ENCODE peak calls at places on chromosomes 13 and 19, in six cellular contexts. H, Q, P, T, N and M are unnamed samples.

GRCh38 chr13:26442541-26442940 is 114.9 kb upstream of the WASF3 start:
- DNase-seq in H (no peak), Q (no peak), P (no peak), T (no peak), N (no peak), M (no peak)

GRCh38 chr13:35771898-35772297 is 295.4 kb upstream of the MAB21L1 start:
- DNase-seq in H (no peak), Q (no peak), P (no peak), T (no peak), N (no peak), M (no peak)

GRCh38 chr19:48804496-48804895 is 6.3 kb downstream of the BCAT2 start:
- DNase-seq in H (no peak), Q (no peak), P (no peak), T (no peak), N (no peak), M (no peak)

GRCh38 chr19:42396248-42396541 is 6.1 kb upstream of the CNFN start:
- DNase-seq in H (no peak), Q (no peak), P (no peak), T (no peak), N (no peak), M (no peak)

GRCh38 chr19:38073806-38074685 is 150.0 kb downstream of the DPF1 start:
- DNase-seq in H (no peak), Q (no peak), P (no peak), T (no peak), N (no peak), M (no peak)

GRCh38 chr19:38134538-38135149 is 89.4 kb downstream of the DPF1 start:
- DNase-seq in H (peak), Q (no peak), P (no peak), T (peak), N (peak), M (no peak)

GRCh38 chr13:38967446-38967845 is 23.2 kb downstream of the STOML3 start:
- DNase-seq in H (no peak), Q (no peak), P (no peak), T (no peak), N (no peak), M (no peak)

GRCh38 chr13:95535243-95535642 is 17.3 kb upstream of the CLDN10 start:
- DNase-seq in H (peak), Q (no peak), P (no peak), T (no peak), N (peak), M (no peak)

GRCh38 chr19:28539759-28540158 is 673.2 kb downstream of the UQCRFS1 start:
- DNase-seq in H (no peak), Q (no peak), P (no peak), T (no peak), N (no peak), M (no peak)

GRCh38 chr13:38862443-38862842 is 128.2 kb downstream of the STOML3 start:
- DNase-seq in H (no peak), Q (no peak), P (no peak), T (no peak), N (no peak), M (no peak)

GRCh38 chr13:64446372-64446771 is 2783.8 kb downstream of the PCDH9 start:
- DNase-seq in H (no peak), Q (no peak), P (no peak), T (no peak), N (peak), M (no peak)
- TF ChIP-seq CTCF in H (no peak), Q (no peak), P (no peak), T (no peak), N (peak), M (no peak)

DNA sequence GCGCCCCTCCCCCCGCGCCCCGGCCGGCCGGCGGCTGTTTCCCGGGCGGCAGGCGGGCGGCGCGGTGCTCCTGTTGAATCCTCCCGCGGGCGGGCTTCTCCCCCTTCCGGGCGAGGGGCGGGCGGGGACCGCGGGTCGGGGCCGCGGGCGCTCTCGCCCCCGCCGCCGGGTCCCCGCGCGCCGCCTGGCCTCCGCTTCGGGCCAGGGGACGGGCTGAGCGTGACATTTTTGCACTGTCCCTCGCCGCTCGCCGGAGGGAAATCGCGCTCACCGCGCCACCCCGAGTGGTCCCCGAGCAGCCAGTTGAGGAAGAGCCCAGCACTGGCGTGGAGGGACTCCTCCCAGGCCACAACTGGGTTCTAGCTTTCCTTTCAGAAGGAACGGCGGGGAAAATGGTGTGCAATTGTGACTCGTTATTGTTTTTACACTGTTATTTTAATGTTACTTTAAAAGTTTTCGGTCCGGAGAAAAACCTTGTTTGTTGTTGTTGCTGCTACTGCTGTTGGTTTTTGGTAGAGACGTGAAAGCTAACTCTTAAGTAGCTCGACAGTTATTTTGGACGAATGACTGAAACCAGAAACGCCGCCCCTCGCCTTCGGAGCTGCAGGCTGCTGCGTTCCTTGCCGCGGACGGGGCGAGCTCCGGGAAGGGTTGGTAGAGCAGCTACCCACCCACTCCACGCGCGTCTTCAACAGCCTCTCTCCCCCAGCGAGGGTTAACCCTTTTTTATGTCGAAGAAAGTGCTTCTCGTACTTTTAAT is 942 bp downstream of the PDS5B start:
- DNase-seq in H (peak), Q (peak), P (peak), T (peak), N (peak), M (peak)
- TF ChIP-seq CTCF in H (no peak), Q (no peak), P (no peak), T (peak), N (no peak), M (no peak)

GRCh38 chr19:35168261-35168660 is 13.7 kb downstream of the FXYD5 start:
- DNase-seq in H (no peak), Q (no peak), P (no peak), T (no peak), N (no peak), M (no peak)
- TF ChIP-seq CTCF in H (no peak), Q (no peak), P (no peak), T (no peak), N (no peak), M (no peak)

DNA sequence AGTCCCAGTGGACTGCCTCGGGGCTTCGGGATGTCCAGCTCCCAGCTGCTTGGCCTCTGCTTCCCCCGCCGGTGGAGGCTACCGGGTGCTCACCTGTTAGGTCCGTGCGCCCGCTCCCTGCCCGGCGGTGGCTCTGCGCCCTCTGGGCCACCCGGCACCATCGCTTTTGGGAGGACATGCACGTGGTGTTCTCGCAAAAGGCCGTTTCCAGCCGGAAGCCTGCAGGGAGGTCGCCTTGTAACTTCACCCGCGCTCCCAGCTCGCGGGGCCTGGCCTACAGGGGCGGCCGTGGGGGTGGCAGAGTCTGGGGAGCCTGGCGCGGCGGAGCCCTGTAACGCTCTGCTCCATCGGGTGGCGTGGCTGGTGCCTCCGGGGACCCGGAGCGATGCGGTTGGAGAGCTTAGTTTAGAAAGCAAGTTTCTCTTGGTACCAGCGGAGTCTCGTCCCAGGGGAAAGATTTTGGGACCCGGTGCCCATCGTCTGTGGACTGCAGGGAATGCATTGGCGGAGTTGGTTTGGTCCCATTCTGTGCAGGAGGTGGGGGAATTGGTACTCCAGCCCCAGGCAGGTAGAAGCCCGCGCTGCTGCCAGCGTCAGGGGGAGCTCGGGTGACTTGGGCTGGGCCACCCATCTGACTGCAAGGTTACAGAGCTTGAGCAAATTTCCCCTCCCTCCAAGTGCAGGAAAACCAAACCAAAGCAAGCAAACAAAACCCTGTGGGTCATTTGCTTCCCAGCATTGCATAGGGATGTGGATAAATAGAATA is 673 bp downstream of the SPATA13 start:
- DNase-seq in H (peak), Q (no peak), P (peak), T (peak), N (no peak), M (no peak)
- TF ChIP-seq CTCF in H (no peak), Q (no peak), P (no peak), T (no peak), N (no peak), M (no peak)

GRCh38 chr19:15021286-15022007 is 27.8 kb upstream of the CASP14 start:
- DNase-seq in H (no peak), Q (no peak), P (no peak), T (no peak), N (no peak), M (no peak)

GRCh38 chr19:15022752-15023151 is 26.5 kb upstream of the CASP14 start:
- DNase-seq in H (no peak), Q (no peak), P (no peak), T (no peak), N (no peak), M (no peak)

GRCh38 chr19:15028490-15028889 is 20.8 kb upstream of the CASP14 start:
- DNase-seq in H (no peak), Q (no peak), P (no peak), T (no peak), N (no peak), M (no peak)

DNA sequence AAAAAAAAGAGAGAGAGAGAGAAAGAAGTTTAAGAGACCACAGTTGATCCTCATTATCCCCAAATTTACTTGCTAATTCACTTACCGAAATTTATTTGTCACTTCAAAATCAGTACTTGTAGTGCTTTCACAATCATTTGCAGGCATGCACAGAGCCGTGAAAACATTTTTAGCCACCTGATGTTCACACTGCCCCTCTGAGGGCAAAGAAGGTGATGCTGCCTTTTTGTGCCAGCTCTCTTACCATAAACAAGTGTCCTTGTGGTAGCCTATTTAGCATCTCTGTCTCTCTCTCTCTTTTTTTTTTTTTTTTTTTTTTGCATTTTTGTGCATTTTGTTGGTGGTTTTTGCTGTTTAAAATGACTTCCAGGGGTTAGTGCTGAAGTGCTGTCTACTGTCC is 24.0 kb upstream of the CASP14 start:
- DNase-seq in H (peak), Q (no peak), P (no peak), T (no peak), N (peak), M (no peak)
- TF ChIP-seq CTCF in H (no peak), Q (no peak), P (peak), T (no peak), N (peak), M (no peak)

GRCh38 chr19:41144403-41144802 is 30.2 kb downstream of the CYP2F1 start:
- DNase-seq in H (peak), Q (peak), P (peak), T (peak), N (peak), M (peak)
- TF ChIP-seq CTCF in H (peak), Q (peak), P (peak), T (peak), N (peak), M (peak)

GRCh38 chr13:90968510-90968909 is 379.0 kb upstream of the MIR17HG start:
- DNase-seq in H (peak), Q (no peak), P (no peak), T (no peak), N (peak), M (no peak)
- TF ChIP-seq CTCF in H (no peak), Q (no peak), P (no peak), T (no peak), N (peak), M (no peak)

GRCh38 chr13:48648446-48648845 is 5.3 kb upstream of the CYSLTR2 start:
- DNase-seq in H (no peak), Q (no peak), P (no peak), T (no peak), N (no peak), M (no peak)
- TF ChIP-seq CTCF in H (no peak), Q (no peak), P (no peak), T (no peak), N (no peak), M (no peak)